ENCODE peak calls at places on chromosome 14, in five cellular contexts. N is aorta, G is Panc1, K is HEK293T, X is choroid plexus epithelial cell. W is an unnamed sample.

GRCh38 chr14:64848239-64848638 is 31.5 kb downstream of the SPTB start:
- DNase-seq in G (no peak), K (no peak), N (no peak), X (no peak), W (no peak)

GRCh38 chr14:68788275-68789001 is 4.4 kb downstream of the ZFP36L1 start:
- DNase-seq in G (no peak), K (no peak), N (no peak), X (no peak), W (peak)

GRCh38 chr14:27075503-27075902 is 477.7 kb upstream of the NOVA1 start:
- DNase-seq in X (no peak), G (no peak), K (no peak), N (no peak), W (no peak)

GRCh38 chr14:80946797-80947196 is 5.3 kb upstream of the CEP128 start:
- DNase-seq in G (no peak), K (no peak), N (no peak), X (no peak), W (no peak)

GRCh38 chr14:35159742-35160409 is 37.5 kb downstream of the PRORP start:
- DNase-seq in K (no peak), N (no peak), G (peak), X (peak), W (peak)

GRCh38 chr14:76309572-76310551 is 66.1 kb upstream of the ESRRB start:
- DNase-seq in G (no peak), K (peak), X (no peak), N (no peak), W (no peak)

GRCh38 chr14:84323450-84323849 is 1206.5 kb upstream of the FLRT2 start:
- DNase-seq in X (no peak), G (no peak), K (no peak), N (no peak), W (no peak)

GRCh38 chr14:59301354-59301753 is 112.9 kb downstream of the DAAM1 start:
- DNase-seq in N (no peak), K (no peak), X (no peak), G (no peak), W (no peak)

GRCh38 chr14:65981192-65981843 is 504.9 kb upstream of the CCDC196 start:
- DNase-seq in N (no peak), K (no peak), G (no peak), X (no peak), W (no peak)

GRCh38 chr14:89428556-89429196 is 11.6 kb upstream of the FOXN3 start:
- DNase-seq in N (peak), X (no peak), K (no peak), G (no peak), W (peak)